ENCODE peak calls at places on chromosomes 11 and 22, in six cellular contexts. One of them, this sample, is unnamed.

GRCh38 chr11:76615950-76616349 is 54.6 kb downstream of the LRRC32 start:
- DNase-seq in GM12864: no peak
- DNase-seq in foreskin fibroblast: no peak
- DNase-seq in IMR-90: peak; percentile 38
- DNase-seq in AG10803: peak; percentile 67
- DNase-seq in NCI-H510A: no peak
- DNase-seq in this sample: no peak

GRCh38 chr11:121479355-121479754 is 26.6 kb upstream of the SORL1-AS1 start:
- DNase-seq in GM12864: no peak
- DNase-seq in foreskin fibroblast: no peak
- DNase-seq in IMR-90: no peak
- DNase-seq in AG10803: no peak
- DNase-seq in NCI-H510A: no peak
- DNase-seq in this sample: no peak

GRCh38 chr22:23109441-23109978 is 32.3 kb downstream of the RSPH14 start:
- DNase-seq in GM12864: no peak
- DNase-seq in foreskin fibroblast: no peak
- DNase-seq in IMR-90: no peak
- DNase-seq in AG10803: no peak
- DNase-seq in NCI-H510A: no peak
- DNase-seq in this sample: no peak

GRCh38 chr11:30025396-30026139 is 8.7 kb upstream of the KCNA4 start:
- DNase-seq in GM12864: no peak
- DNase-seq in foreskin fibroblast: no peak
- DNase-seq in IMR-90: no peak
- DNase-seq in AG10803: no peak
- DNase-seq in NCI-H510A: no peak
- DNase-seq in this sample: no peak

GRCh38 chr11:64535811-64536210 is 55.2 kb upstream of the SLC22A12 start:
- DNase-seq in GM12864: no peak
- DNase-seq in foreskin fibroblast: no peak
- DNase-seq in IMR-90: no peak
- DNase-seq in AG10803: no peak
- DNase-seq in NCI-H510A: no peak
- DNase-seq in this sample: no peak

GRCh38 chr22:38267086-38267485 is 5.7 kb downstream of the TMEM184B start:
- DNase-seq in GM12864: no peak
- DNase-seq in foreskin fibroblast: no peak
- DNase-seq in IMR-90: peak; percentile 31
- DNase-seq in AG10803: no peak
- DNase-seq in NCI-H510A: no peak
- DNase-seq in this sample: peak; percentile 59

GRCh38 chr11:41283196-41283930 is 176.1 kb downstream of the LRRC4C start:
- DNase-seq in GM12864: no peak
- DNase-seq in foreskin fibroblast: no peak
- DNase-seq in IMR-90: no peak
- DNase-seq in AG10803: no peak
- DNase-seq in NCI-H510A: no peak
- DNase-seq in this sample: no peak

GRCh38 chr11:10107522-10107921 is 186.5 kb downstream of the SBF2 start:
- DNase-seq in GM12864: no peak
- DNase-seq in foreskin fibroblast: no peak
- DNase-seq in IMR-90: no peak
- DNase-seq in AG10803: peak; percentile 36
- DNase-seq in NCI-H510A: no peak
- DNase-seq in this sample: no peak

GRCh38 chr22:37425800-37426531 is 1.3 kb downstream of the ELFN2 start:
- DNase-seq in GM12864: no peak
- DNase-seq in foreskin fibroblast: no peak
- DNase-seq in IMR-90: peak; percentile 45
- DNase-seq in AG10803: peak; percentile 32
- DNase-seq in NCI-H510A: no peak
- DNase-seq in this sample: no peak

GRCh38 chr11:102111787-102112653 is 1.8 kb downstream of the YAP1 start:
- DNase-seq in GM12864: no peak
- DNase-seq in foreskin fibroblast: peak; percentile 91
- DNase-seq in IMR-90: peak; percentile 94
- DNase-seq in AG10803: peak; percentile 83
- DNase-seq in NCI-H510A: no peak
- DNase-seq in this sample: no peak

This sample was measured in CD8-positive, alpha-beta T cell.